ENCODE peak calls at places on chromosomes 4 and X, in seven cellular contexts. One of them, this sample, is unnamed.

GRCh38 chr4:41430796-41431195 is 107.2 kb upstream of the LIMCH1 start:
- DNase-seq in fibroblast of lung: no peak
- DNase-seq in lower lobe of right lung: no peak
- DNase-seq in HL-60: no peak
- DNase-seq in ovary: no peak
- DNase-seq in uterus: no peak
- DNase-seq in HCT116: no peak
- DNase-seq in this sample: no peak

GRCh38 chrX:15737957-15738685 is at the start of gene CA5B:
- DNase-seq in fibroblast of lung: peak
- DNase-seq in lower lobe of right lung: peak
- DNase-seq in HL-60: peak
- DNase-seq in ovary: peak
- DNase-seq in uterus: peak
- DNase-seq in HCT116: peak
- DNase-seq in this sample: peak

GRCh38 chr4:137531951-137532868 is at the start of gene PCDH18:
- DNase-seq in fibroblast of lung: peak
- DNase-seq in lower lobe of right lung: peak
- DNase-seq in HL-60: no peak
- DNase-seq in ovary: peak
- DNase-seq in uterus: peak
- DNase-seq in HCT116: no peak
- DNase-seq in this sample: peak

GRCh38 chr4:171880136-171880535 is 66.9 kb downstream of the GALNTL6 start:
- DNase-seq in fibroblast of lung: peak
- DNase-seq in lower lobe of right lung: no peak
- DNase-seq in HL-60: no peak
- DNase-seq in ovary: no peak
- DNase-seq in uterus: no peak
- DNase-seq in HCT116: peak
- DNase-seq in this sample: peak

GRCh38 chr4:168811793-168812651 is 198.0 kb downstream of the CBR4 start:
- DNase-seq in fibroblast of lung: peak
- DNase-seq in lower lobe of right lung: no peak
- DNase-seq in HL-60: no peak
- DNase-seq in ovary: no peak
- DNase-seq in uterus: peak
- DNase-seq in HCT116: no peak
- DNase-seq in this sample: peak

GRCh38 chr4:93237526-93237925 is 591.0 kb upstream of the ATOH1 start:
- DNase-seq in fibroblast of lung: no peak
- DNase-seq in lower lobe of right lung: no peak
- DNase-seq in HL-60: no peak
- DNase-seq in ovary: no peak
- DNase-seq in uterus: no peak
- DNase-seq in HCT116: no peak
- DNase-seq in this sample: no peak

GRCh38 chr4:7003176-7003878 is 39.8 kb upstream of the TADA2B start:
- DNase-seq in fibroblast of lung: no peak
- DNase-seq in lower lobe of right lung: no peak
- DNase-seq in HL-60: no peak
- DNase-seq in ovary: no peak
- DNase-seq in uterus: no peak
- DNase-seq in HCT116: no peak
- DNase-seq in this sample: no peak

GRCh38 chrX:97311066-97311778 is 427.5 kb downstream of the RPA4 start:
- DNase-seq in fibroblast of lung: no peak
- DNase-seq in lower lobe of right lung: no peak
- DNase-seq in HL-60: no peak
- DNase-seq in ovary: no peak
- DNase-seq in uterus: no peak
- DNase-seq in HCT116: no peak
- DNase-seq in this sample: no peak

GRCh38 chr4:39548425-39549067 is 21.3 kb upstream of the UGDH start:
- DNase-seq in fibroblast of lung: no peak
- DNase-seq in lower lobe of right lung: no peak
- DNase-seq in HL-60: no peak
- DNase-seq in ovary: no peak
- DNase-seq in uterus: no peak
- DNase-seq in HCT116: no peak
- DNase-seq in this sample: peak

GRCh38 chr4:139655116-139655515 is 10.5 kb upstream of the MGST2 start:
- DNase-seq in fibroblast of lung: peak
- DNase-seq in lower lobe of right lung: no peak
- DNase-seq in HL-60: peak
- DNase-seq in ovary: no peak
- DNase-seq in uterus: no peak
- DNase-seq in HCT116: no peak
- DNase-seq in this sample: peak

GRCh38 chr4:137881641-137882040 is 349.3 kb upstream of the PCDH18 start:
- DNase-seq in fibroblast of lung: no peak
- DNase-seq in lower lobe of right lung: no peak
- DNase-seq in HL-60: no peak
- DNase-seq in ovary: no peak
- DNase-seq in uterus: no peak
- DNase-seq in HCT116: no peak
- DNase-seq in this sample: no peak

GRCh38 chrX:69036674-69037573 is 128.3 kb downstream of the PJA1 start:
- DNase-seq in fibroblast of lung: no peak
- DNase-seq in lower lobe of right lung: no peak
- DNase-seq in HL-60: no peak
- DNase-seq in ovary: no peak
- DNase-seq in uterus: no peak
- DNase-seq in HCT116: no peak
- DNase-seq in this sample: no peak

GRCh38 chrX:150575415-150575814 is 7.0 kb downstream of the MTM1 start:
- DNase-seq in fibroblast of lung: peak
- DNase-seq in lower lobe of right lung: no peak
- DNase-seq in HL-60: no peak
- DNase-seq in ovary: no peak
- DNase-seq in uterus: no peak
- DNase-seq in HCT116: peak
- DNase-seq in this sample: peak

GRCh38 chrX:120486786-120487185 is 17.7 kb upstream of the LAMP2 start:
- DNase-seq in fibroblast of lung: no peak
- DNase-seq in lower lobe of right lung: no peak
- DNase-seq in HL-60: no peak
- DNase-seq in ovary: no peak
- DNase-seq in uterus: no peak
- DNase-seq in HCT116: no peak
- DNase-seq in this sample: no peak

GRCh38 chrX:6169407-6169806 is 59.3 kb downstream of the NLGN4X start:
- DNase-seq in fibroblast of lung: no peak
- DNase-seq in lower lobe of right lung: no peak
- DNase-seq in HL-60: no peak
- DNase-seq in ovary: no peak
- DNase-seq in uterus: no peak
- DNase-seq in HCT116: no peak
- DNase-seq in this sample: no peak

GRCh38 chr4:185700048-185700447 is 111.9 kb downstream of the SORBS2 start:
- DNase-seq in fibroblast of lung: no peak
- DNase-seq in lower lobe of right lung: no peak
- DNase-seq in HL-60: no peak
- DNase-seq in ovary: no peak
- DNase-seq in uterus: no peak
- DNase-seq in HCT116: no peak
- DNase-seq in this sample: no peak

GRCh38 chr4:27861381-27861787 is 1000.7 kb downstream of the STIM2 start:
- DNase-seq in fibroblast of lung: peak
- DNase-seq in lower lobe of right lung: no peak
- DNase-seq in HL-60: no peak
- DNase-seq in ovary: no peak
- DNase-seq in uterus: no peak
- DNase-seq in HCT116: peak
- DNase-seq in this sample: peak

GRCh38 chrX:108245462-108245861 is 153.9 kb downstream of the ATG4A start:
- DNase-seq in fibroblast of lung: no peak
- DNase-seq in lower lobe of right lung: no peak
- DNase-seq in HL-60: no peak
- DNase-seq in ovary: no peak
- DNase-seq in uterus: peak
- DNase-seq in HCT116: no peak
- DNase-seq in this sample: no peak
- TF ChIP-seq CTCF in fibroblast of lung: no peak
- TF ChIP-seq CTCF in lower lobe of right lung: no peak
- TF ChIP-seq CTCF in HL-60: no peak
- TF ChIP-seq CTCF in ovary: no peak
- TF ChIP-seq CTCF in uterus: no peak
- TF ChIP-seq CTCF in HCT116: peak
- TF ChIP-seq CTCF in this sample: no peak

GRCh38 chrX:133269168-133269567 is 51.0 kb upstream of the TFDP3 start:
- DNase-seq in fibroblast of lung: no peak
- DNase-seq in lower lobe of right lung: no peak
- DNase-seq in HL-60: no peak
- DNase-seq in ovary: no peak
- DNase-seq in uterus: no peak
- DNase-seq in HCT116: no peak
- DNase-seq in this sample: no peak

GRCh38 chrX:133267621-133268020 is 49.5 kb upstream of the TFDP3 start:
- DNase-seq in fibroblast of lung: no peak
- DNase-seq in lower lobe of right lung: no peak
- DNase-seq in HL-60: no peak
- DNase-seq in ovary: no peak
- DNase-seq in uterus: no peak
- DNase-seq in HCT116: no peak
- DNase-seq in this sample: no peak

GRCh38 chrX:133265331-133265730 is 47.2 kb upstream of the TFDP3 start:
- DNase-seq in fibroblast of lung: no peak
- DNase-seq in lower lobe of right lung: peak
- DNase-seq in HL-60: no peak
- DNase-seq in ovary: no peak
- DNase-seq in uterus: no peak
- DNase-seq in HCT116: no peak
- DNase-seq in this sample: no peak
- H3K4me3 ChIP-seq in fibroblast of lung: no peak
- H3K4me3 ChIP-seq in lower lobe of right lung: no peak
- H3K4me3 ChIP-seq in HL-60: no peak
- H3K4me3 ChIP-seq in ovary: no peak
- H3K4me3 ChIP-seq in uterus: no peak
- H3K4me3 ChIP-seq in HCT116: no peak
- H3K4me3 ChIP-seq in this sample: no peak

GRCh38 chrX:71096702-71097032 is 1.0 kb downstream of the FOXO4 start:
- DNase-seq in fibroblast of lung: no peak
- DNase-seq in lower lobe of right lung: no peak
- DNase-seq in HL-60: no peak
- DNase-seq in ovary: no peak
- DNase-seq in uterus: no peak
- DNase-seq in HCT116: no peak
- DNase-seq in this sample: no peak

GRCh38 chrX:71099736-71100135 is 4.1 kb downstream of the FOXO4 start:
- DNase-seq in fibroblast of lung: no peak
- DNase-seq in lower lobe of right lung: no peak
- DNase-seq in HL-60: no peak
- DNase-seq in ovary: no peak
- DNase-seq in uterus: no peak
- DNase-seq in HCT116: no peak
- DNase-seq in this sample: no peak

GRCh38 chrX:71098951-71099506 is 3.4 kb downstream of the FOXO4 start:
- DNase-seq in fibroblast of lung: no peak
- DNase-seq in lower lobe of right lung: no peak
- DNase-seq in HL-60: no peak
- DNase-seq in ovary: no peak
- DNase-seq in uterus: no peak
- DNase-seq in HCT116: no peak
- DNase-seq in this sample: no peak

GRCh38 chrX:71095971-71096701 is 485 bp downstream of the FOXO4 start:
- DNase-seq in fibroblast of lung: no peak
- DNase-seq in lower lobe of right lung: no peak
- DNase-seq in HL-60: no peak
- DNase-seq in ovary: no peak
- DNase-seq in uterus: no peak
- DNase-seq in HCT116: peak
- DNase-seq in this sample: no peak

DNA sequence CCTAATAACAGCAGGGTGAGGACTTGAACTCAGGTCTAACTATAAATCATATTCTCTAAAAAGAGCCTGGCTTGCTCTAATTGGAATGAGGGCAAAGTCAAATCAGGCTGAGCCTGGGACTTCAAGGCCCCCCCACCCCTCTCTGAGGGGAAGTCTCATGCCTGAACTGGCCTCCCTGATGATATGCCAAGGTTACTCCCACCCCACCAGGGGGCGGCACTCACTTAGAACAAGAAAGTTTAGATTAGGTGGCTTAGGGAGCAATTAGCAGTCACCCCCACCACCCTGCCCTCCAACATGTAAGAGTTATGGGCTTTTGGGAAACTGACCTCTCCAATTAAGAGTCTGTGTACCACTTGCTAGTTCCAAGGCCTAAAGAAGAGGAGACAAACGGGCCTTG is 2.7 kb downstream of the FOXO4 start:
- DNase-seq in fibroblast of lung: peak
- DNase-seq in lower lobe of right lung: peak
- DNase-seq in HL-60: peak
- DNase-seq in ovary: peak
- DNase-seq in uterus: peak
- DNase-seq in HCT116: peak
- DNase-seq in this sample: peak
- TF ChIP-seq CTCF in fibroblast of lung: peak
- TF ChIP-seq CTCF in lower lobe of right lung: peak
- TF ChIP-seq CTCF in HL-60: peak
- TF ChIP-seq CTCF in ovary: peak
- TF ChIP-seq CTCF in uterus: peak
- TF ChIP-seq CTCF in HCT116: peak
- TF ChIP-seq CTCF in this sample: peak

GRCh38 chrX:11765449-11765848 is 7.4 kb downstream of the MSL3 start:
- DNase-seq in fibroblast of lung: no peak
- DNase-seq in lower lobe of right lung: no peak
- DNase-seq in HL-60: no peak
- DNase-seq in ovary: no peak
- DNase-seq in uterus: no peak
- DNase-seq in HCT116: no peak
- DNase-seq in this sample: no peak

GRCh38 chrX:11764602-11765067 is 6.6 kb downstream of the MSL3 start:
- DNase-seq in fibroblast of lung: no peak
- DNase-seq in lower lobe of right lung: no peak
- DNase-seq in HL-60: no peak
- DNase-seq in ovary: no peak
- DNase-seq in uterus: no peak
- DNase-seq in HCT116: no peak
- DNase-seq in this sample: no peak

GRCh38 chrX:11768039-11768438 is 10.0 kb downstream of the MSL3 start:
- DNase-seq in fibroblast of lung: no peak
- DNase-seq in lower lobe of right lung: no peak
- DNase-seq in HL-60: no peak
- DNase-seq in ovary: no peak
- DNase-seq in uterus: no peak
- DNase-seq in HCT116: no peak
- DNase-seq in this sample: no peak

GRCh38 chrX:11766487-11766886 is 8.4 kb downstream of the MSL3 start:
- DNase-seq in fibroblast of lung: no peak
- DNase-seq in lower lobe of right lung: no peak
- DNase-seq in HL-60: no peak
- DNase-seq in ovary: no peak
- DNase-seq in uterus: no peak
- DNase-seq in HCT116: no peak
- DNase-seq in this sample: no peak

DNA sequence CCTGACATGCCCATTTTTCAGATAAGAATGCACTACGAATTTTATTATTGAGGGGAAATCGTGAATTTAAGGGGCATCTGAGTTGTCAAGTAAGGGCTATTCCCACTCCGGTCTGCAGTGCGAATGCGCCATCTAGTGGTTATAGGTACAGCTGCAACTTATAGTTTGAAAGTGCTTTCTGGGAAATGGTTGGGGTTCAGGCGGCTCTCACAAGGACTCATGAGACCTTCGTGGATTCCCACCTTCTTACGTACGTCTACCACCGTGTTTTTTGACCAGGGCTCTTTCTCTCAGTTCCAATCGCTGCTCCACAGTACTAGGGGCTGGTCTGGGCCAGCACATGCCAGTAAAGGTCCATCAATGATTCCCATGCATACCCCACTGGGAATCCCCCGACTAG is 12.3 kb downstream of the MSL3 start:
- DNase-seq in fibroblast of lung: peak
- DNase-seq in lower lobe of right lung: peak
- DNase-seq in HL-60: peak
- DNase-seq in ovary: peak
- DNase-seq in uterus: no peak
- DNase-seq in HCT116: peak
- DNase-seq in this sample: peak
- H3K4me3 ChIP-seq in fibroblast of lung: no peak
- H3K4me3 ChIP-seq in lower lobe of right lung: no peak
- H3K4me3 ChIP-seq in HL-60: no peak
- H3K4me3 ChIP-seq in ovary: no peak
- H3K4me3 ChIP-seq in uterus: no peak
- H3K4me3 ChIP-seq in HCT116: no peak
- H3K4me3 ChIP-seq in this sample: no peak

This sample was measured in fibroblast of pulmonary artery.